ENCODE peak calls at places on chromosomes 1 and 21, in five cellular contexts. A, P, G, H and D are unnamed samples.

GRCh38 chr1:24993871-24994270 is 63.8 kb upstream of the RUNX3 start:
- DNase-seq in A (no peak), P (no peak), G (peak; percentile 61), H (no peak), D (no peak)

GRCh38 chr21:37045139-37045538 is 27.7 kb downstream of the PIGP start:
- DNase-seq in A (no peak), P (no peak), G (no peak), H (no peak), D (no peak)

GRCh38 chr1:170664283-170664827 is 424 bp downstream of the PRRX1 start:
- DNase-seq in A (no peak), P (no peak), G (peak; percentile 67), H (no peak), D (no peak)

GRCh38 chr1:111463029-111463683 is 10.6 kb upstream of the C1orf162 start:
- DNase-seq in A (no peak), P (no peak), G (no peak), H (peak; percentile 62), D (no peak)

GRCh38 chr1:55127827-55128343 is 87.3 kb downstream of the USP24 start:
- DNase-seq in A (no peak), P (no peak), G (no peak), H (peak; percentile 69), D (no peak)

GRCh38 chr1:243374412-243374811 is 118.6 kb downstream of the SDCCAG8 start:
- DNase-seq in A (no peak), P (no peak), G (no peak), H (no peak), D (no peak)

GRCh38 chr1:107139833-107140702 is 771 bp upstream of the NTNG1 start:
- DNase-seq in A (no peak), P (no peak), G (peak; percentile 81), H (peak; percentile 72), D (no peak)

GRCh38 chr21:24076179-24076578 is 1531.1 kb downstream of the MRPL39 start:
- DNase-seq in A (no peak), P (no peak), G (no peak), H (peak; percentile 20), D (no peak)

GRCh38 chr1:230501845-230502244 is 75.7 kb upstream of the PGBD5 start:
- DNase-seq in A (no peak), P (no peak), G (no peak), H (no peak), D (no peak)

GRCh38 chr1:182723195-182723594 is 38.8 kb upstream of the RGS8 start:
- DNase-seq in A (no peak), P (no peak), G (no peak), H (no peak), D (no peak)

GRCh38 chr21:34279883-34280282 is 83.9 kb upstream of the KCNE2 start:
- DNase-seq in A (no peak), P (no peak), G (no peak), H (no peak), D (no peak)

GRCh38 chr1:188089461-188089860 is 1260.7 kb downstream of the PLA2G4A start:
- DNase-seq in A (no peak), P (no peak), G (no peak), H (no peak), D (no peak)

GRCh38 chr1:163027610-163028009 is 41.6 kb upstream of the RGS4 start:
- DNase-seq in A (no peak), P (no peak), G (no peak), H (no peak), D (no peak)

GRCh38 chr1:65924471-65924870 is 131.8 kb downstream of the PDE4B start:
- DNase-seq in A (no peak), P (no peak), G (no peak), H (peak; percentile 37), D (peak; percentile 28)

GRCh38 chr1:27099154-27099903 is 55.6 kb downstream of the SLC9A1 start:
- DNase-seq in A (no peak), P (no peak), G (peak; percentile 77), H (peak; percentile 92), D (no peak)

GRCh38 chr1:150516616-150517015 is 1.1 kb downstream of the FALEC start:
- DNase-seq in A (no peak), P (no peak), G (no peak), H (no peak), D (no peak)

GRCh38 chr1:151132676-151133338 is 13.6 kb downstream of the SEMA6C start:
- DNase-seq in A (no peak), P (no peak), G (no peak), H (no peak), D (no peak)

GRCh38 chr1:168137515-168137821 is 738 bp upstream of the GPR161 start:
- DNase-seq in A (no peak), P (no peak), G (no peak), H (no peak), D (no peak)

GRCh38 chr21:41634858-41635257 is 126.9 kb upstream of the TMPRSS2 start:
- DNase-seq in A (no peak), P (no peak), G (no peak), H (peak; percentile 95), D (no peak)

GRCh38 chr1:16189921-16190499 is 22.4 kb downstream of the ARHGEF19 start:
- DNase-seq in A (no peak), P (no peak), G (no peak), H (no peak), D (no peak)

GRCh38 chr21:27076035-27076434 is 109.1 kb upstream of the ADAMTS5 start:
- DNase-seq in A (no peak), P (no peak), G (no peak), H (no peak), D (no peak)

GRCh38 chr1:235783148-235783776 is 83.4 kb downstream of the LYST start:
- DNase-seq in A (no peak), P (no peak), G (no peak), H (peak; percentile 66), D (peak; percentile 2)

GRCh38 chr1:151964510-151964909 is 29.1 kb downstream of the S100A10 start:
- DNase-seq in A (no peak), P (no peak), G (no peak), H (peak; percentile 45), D (no peak)

GRCh38 chr1:89911186-89911976 is 83.5 kb upstream of the ZNF326 start:
- DNase-seq in A (no peak), P (no peak), G (no peak), H (no peak), D (no peak)

GRCh38 chr1:201999625-202000238 is 10.7 kb upstream of the ELF3 start:
- DNase-seq in A (no peak), P (no peak), G (peak; percentile 37), H (peak; percentile 65), D (no peak)

GRCh38 chr1:221774054-221774842 is 32.4 kb upstream of the DUSP10 start:
- DNase-seq in A (no peak), P (no peak), G (no peak), H (no peak), D (no peak)

GRCh38 chr1:151998611-151999362 is 5.1 kb upstream of the S100A10 start:
- DNase-seq in A (no peak), P (no peak), G (no peak), H (peak; percentile 92), D (peak; percentile 91)

GRCh38 chr21:29737188-29737587 is 202.6 kb downstream of the GRIK1 start:
- DNase-seq in A (no peak), P (no peak), G (no peak), H (no peak), D (no peak)

GRCh38 chr1:174877208-174877673 is 122.5 kb upstream of the CACYBP start:
- DNase-seq in A (no peak), P (no peak), G (no peak), H (no peak), D (no peak)

GRCh38 chr1:100799954-100800612 is 80.5 kb downstream of the VCAM1 start:
- DNase-seq in A (no peak), P (no peak), G (no peak), H (peak; percentile 46), D (no peak)

GRCh38 chr1:45200906-45201500 is 5.4 kb downstream of the ZSWIM5 start:
- DNase-seq in A (no peak), P (no peak), G (no peak), H (no peak), D (no peak)

GRCh38 chr21:32426592-32427051 is 14.1 kb downstream of the EVA1C start:
- DNase-seq in A (no peak), P (no peak), G (no peak), H (peak; percentile 86), D (no peak)

GRCh38 chr1:116738673-116739370 is 15.4 kb upstream of the CD2 start:
- DNase-seq in A (no peak), P (no peak), G (peak; percentile 66), H (no peak), D (no peak)

GRCh38 chr1:46691997-46692790 is 20.5 kb downstream of the TEX38 start:
- DNase-seq in A (no peak), P (no peak), G (no peak), H (peak; percentile 16), D (no peak)
- TF ChIP-seq CTCF in A (no peak), P (no peak), G (no peak), H (peak; percentile 25), D (peak; percentile 9)

GRCh38 chr1:50979964-50980363 is 9.9 kb downstream of the CDKN2C start:
- DNase-seq in A (no peak), P (no peak), G (no peak), H (no peak), D (no peak)

GRCh38 chr1:50985094-50985493 is 15.0 kb downstream of the CDKN2C start:
- DNase-seq in A (no peak), P (no peak), G (no peak), H (no peak), D (no peak)

GRCh38 chr1:50981741-50982140 is 11.7 kb downstream of the CDKN2C start:
- DNase-seq in A (no peak), P (no peak), G (no peak), H (no peak), D (no peak)

GRCh38 chr1:50980505-50980904 is 10.5 kb downstream of the CDKN2C start:
- DNase-seq in A (no peak), P (no peak), G (no peak), H (no peak), D (no peak)

DNA sequence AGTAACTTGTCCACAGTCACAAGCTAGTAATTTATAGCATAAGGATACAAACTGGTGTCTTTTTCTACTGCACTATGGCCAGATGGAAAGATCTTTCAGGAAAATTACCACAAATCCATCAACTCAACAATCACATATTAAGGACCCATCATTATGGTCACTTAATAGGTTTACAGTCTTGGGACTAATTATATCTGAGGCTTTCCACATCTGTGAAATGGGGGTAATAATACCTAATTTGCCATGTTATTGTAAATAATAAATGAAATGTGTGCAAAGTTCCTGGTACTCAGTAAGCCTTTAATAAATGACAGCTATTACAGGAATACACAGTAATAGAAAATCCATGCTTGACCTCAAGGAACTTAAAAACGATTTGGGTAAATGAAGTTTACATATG is 13.4 kb downstream of the CDKN2C start:
- DNase-seq in A (no peak), P (no peak), G (no peak), H (no peak), D (no peak)
- H3K27me3 ChIP-seq in A (no peaks in the 10 kb centered on the region), P (no peaks in the 10 kb centered on the region), G (peaks cover 5% of the 10 kb centered on the region), H (no peaks in the 10 kb centered on the region), D (peaks cover 6% of the 10 kb centered on the region)

GRCh38 chr1:98048234-98048633 is 127.4 kb upstream of the DPYD start:
- DNase-seq in A (peak; percentile 49), P (no peak), G (peak; percentile 84), H (peak; percentile 70), D (no peak)
- H3K4me3 ChIP-seq in A (no peak overlapping the region), P (no peak overlapping the region), G (no peak overlapping the region), H (no peak overlapping the region), D (peak overlapping the region; percentile 17)

GRCh38 chr1:241311056-241311746 is 45.8 kb downstream of the RGS7 start:
- DNase-seq in A (no peak), P (no peak), G (no peak), H (peak; percentile 43), D (no peak)
- TF ChIP-seq CTCF in A (no peak), P (no peak), G (no peak), H (peak; percentile 55), D (peak; percentile 5)